ENCODE peak calls at places on chromosomes 7 and 10, in ten cellular contexts. One of them, this sample, is unnamed.

GRCh38 chr7:6917258-6917657 is 91.2 kb upstream of the CCZ1B start:
- DNase-seq in psoas muscle: no peak
- DNase-seq in stomach: no peak
- DNase-seq in brain microvascular endothelial cell: no peak
- DNase-seq in AG09319: no peak
- DNase-seq in epithelial cell of esophagus: no peak
- DNase-seq in fibroblast of lung: no peak
- DNase-seq in GM10248: no peak
- DNase-seq in omental fat pad: no peak
- DNase-seq in GM23338: no peak
- DNase-seq in this sample: no peak

GRCh38 chr10:117968354-117969182 is 78.2 kb downstream of the RAB11FIP2 start:
- DNase-seq in GM23338: no peak
- DNase-seq in stomach: no peak
- DNase-seq in GM10248: no peak
- DNase-seq in brain microvascular endothelial cell: no peak
- DNase-seq in epithelial cell of esophagus: no peak
- DNase-seq in fibroblast of lung: no peak
- DNase-seq in AG09319: no peak
- DNase-seq in omental fat pad: no peak
- DNase-seq in psoas muscle: no peak
- DNase-seq in this sample: no peak

GRCh38 chr10:75451927-75452326 is 20.5 kb downstream of the LRMDA start:
- DNase-seq in AG09319: no peak
- DNase-seq in GM10248: no peak
- DNase-seq in GM23338: peak; percentile 32
- DNase-seq in stomach: no peak
- DNase-seq in brain microvascular endothelial cell: no peak
- DNase-seq in omental fat pad: no peak
- DNase-seq in epithelial cell of esophagus: no peak
- DNase-seq in psoas muscle: no peak
- DNase-seq in fibroblast of lung: no peak
- DNase-seq in this sample: no peak

GRCh38 chr10:67912330-67912946 is 28.0 kb downstream of the SIRT1 start:
- DNase-seq in fibroblast of lung: peak; percentile 83
- DNase-seq in brain microvascular endothelial cell: peak; percentile 1
- DNase-seq in psoas muscle: no peak
- DNase-seq in GM10248: no peak
- DNase-seq in AG09319: no peak
- DNase-seq in epithelial cell of esophagus: no peak
- DNase-seq in GM23338: no peak
- DNase-seq in stomach: no peak
- DNase-seq in omental fat pad: no peak
- DNase-seq in this sample: no peak

GRCh38 chr7:131533151-131533559 is 23.3 kb downstream of the PODXL start:
- DNase-seq in GM23338: no peak
- DNase-seq in epithelial cell of esophagus: no peak
- DNase-seq in fibroblast of lung: no peak
- DNase-seq in psoas muscle: no peak
- DNase-seq in omental fat pad: no peak
- DNase-seq in GM10248: no peak
- DNase-seq in stomach: no peak
- DNase-seq in AG09319: no peak
- DNase-seq in brain microvascular endothelial cell: no peak
- DNase-seq in this sample: no peak

GRCh38 chr10:120517196-120517595 is 60.2 kb downstream of the PLPP4 start:
- DNase-seq in AG09319: no peak
- DNase-seq in omental fat pad: no peak
- DNase-seq in psoas muscle: no peak
- DNase-seq in GM10248: no peak
- DNase-seq in brain microvascular endothelial cell: no peak
- DNase-seq in GM23338: no peak
- DNase-seq in epithelial cell of esophagus: no peak
- DNase-seq in fibroblast of lung: no peak
- DNase-seq in stomach: no peak
- DNase-seq in this sample: no peak

GRCh38 chr7:149373089-149373488 is 87.8 kb downstream of the ZNF777 start:
- DNase-seq in omental fat pad: no peak
- DNase-seq in fibroblast of lung: no peak
- DNase-seq in GM10248: no peak
- DNase-seq in brain microvascular endothelial cell: no peak
- DNase-seq in epithelial cell of esophagus: no peak
- DNase-seq in AG09319: no peak
- DNase-seq in GM23338: no peak
- DNase-seq in stomach: no peak
- DNase-seq in psoas muscle: no peak
- DNase-seq in this sample: no peak

GRCh38 chr7:128427289-128427891 is 17.6 kb upstream of the IMPDH1 start:
- DNase-seq in AG09319: no peak
- DNase-seq in fibroblast of lung: peak; percentile 42
- DNase-seq in psoas muscle: no peak
- DNase-seq in omental fat pad: no peak
- DNase-seq in epithelial cell of esophagus: peak; percentile 64
- DNase-seq in GM10248: peak; percentile 51
- DNase-seq in stomach: peak; percentile 46
- DNase-seq in GM23338: peak; percentile 88
- DNase-seq in brain microvascular endothelial cell: peak; percentile 42
- DNase-seq in this sample: peak; percentile 50

GRCh38 chr7:116258734-116259133 is 48.4 kb downstream of the TES start:
- DNase-seq in GM23338: peak; percentile 71
- DNase-seq in brain microvascular endothelial cell: peak; percentile 40
- DNase-seq in omental fat pad: no peak
- DNase-seq in fibroblast of lung: peak; percentile 58
- DNase-seq in AG09319: peak; percentile 40
- DNase-seq in epithelial cell of esophagus: peak; percentile 73
- DNase-seq in psoas muscle: no peak
- DNase-seq in stomach: no peak
- DNase-seq in GM10248: peak; percentile 24
- DNase-seq in this sample: peak; percentile 44

GRCh38 chr10:20350509-20350908 is 534.3 kb downstream of the PLXDC2 start:
- DNase-seq in stomach: no peak
- DNase-seq in fibroblast of lung: no peak
- DNase-seq in psoas muscle: no peak
- DNase-seq in GM10248: no peak
- DNase-seq in GM23338: no peak
- DNase-seq in epithelial cell of esophagus: no peak
- DNase-seq in AG09319: no peak
- DNase-seq in brain microvascular endothelial cell: no peak
- DNase-seq in omental fat pad: no peak
- DNase-seq in this sample: no peak

GRCh38 chr10:77036993-77037734 is 600.4 kb downstream of the KCNMA1 start:
- DNase-seq in omental fat pad: no peak
- DNase-seq in epithelial cell of esophagus: peak; percentile 53
- DNase-seq in GM23338: peak; percentile 86
- DNase-seq in brain microvascular endothelial cell: no peak
- DNase-seq in fibroblast of lung: peak; percentile 22
- DNase-seq in AG09319: no peak
- DNase-seq in GM10248: peak; percentile 19
- DNase-seq in psoas muscle: no peak
- DNase-seq in stomach: no peak
- DNase-seq in this sample: no peak

GRCh38 chr7:24778543-24779282 is 21.4 kb upstream of the GSDME start:
- DNase-seq in epithelial cell of esophagus: peak; percentile 52
- DNase-seq in omental fat pad: no peak
- DNase-seq in AG09319: peak; percentile 81
- DNase-seq in stomach: no peak
- DNase-seq in GM10248: peak; percentile 42
- DNase-seq in brain microvascular endothelial cell: peak; percentile 85
- DNase-seq in psoas muscle: peak; percentile 77
- DNase-seq in GM23338: no peak
- DNase-seq in fibroblast of lung: peak; percentile 80
- DNase-seq in this sample: no peak

DNA sequence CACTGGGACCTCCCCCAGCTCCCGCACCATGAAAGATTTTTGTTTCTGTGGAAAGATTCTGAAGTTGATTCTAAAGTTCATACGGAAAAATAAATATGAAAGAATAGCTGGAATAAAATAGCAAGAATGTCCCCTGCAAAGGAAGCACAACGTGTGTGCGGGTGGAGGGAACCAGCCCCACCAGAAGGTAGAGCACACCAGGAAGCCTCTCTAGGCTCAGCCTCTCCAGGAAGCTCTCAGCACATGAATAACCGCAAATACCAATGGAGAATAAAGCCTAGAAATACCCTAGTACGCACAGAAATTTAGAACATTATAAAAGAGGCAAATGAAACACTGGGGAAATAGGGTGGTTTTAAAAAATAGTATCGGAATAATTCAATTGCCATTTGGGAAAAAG is 24.6 kb upstream of the FAM170B start:
- DNase-seq in stomach: no peak
- DNase-seq in epithelial cell of esophagus: no peak
- DNase-seq in psoas muscle: no peak
- DNase-seq in omental fat pad: no peak
- DNase-seq in GM23338: peak; percentile 50
- DNase-seq in AG09319: no peak
- DNase-seq in brain microvascular endothelial cell: no peak
- DNase-seq in fibroblast of lung: no peak
- DNase-seq in GM10248: no peak
- DNase-seq in this sample: no peak
- TF ChIP-seq CTCF in stomach: no peak
- TF ChIP-seq CTCF in epithelial cell of esophagus: no peak
- TF ChIP-seq CTCF in psoas muscle: no peak
- TF ChIP-seq CTCF in omental fat pad: no peak
- TF ChIP-seq CTCF in GM23338: no peak
- TF ChIP-seq CTCF in AG09319: no peak
- TF ChIP-seq CTCF in brain microvascular endothelial cell: no peak
- TF ChIP-seq CTCF in fibroblast of lung: no peak
- TF ChIP-seq CTCF in GM10248: no peak
- TF ChIP-seq CTCF in this sample: no peak

DNA sequence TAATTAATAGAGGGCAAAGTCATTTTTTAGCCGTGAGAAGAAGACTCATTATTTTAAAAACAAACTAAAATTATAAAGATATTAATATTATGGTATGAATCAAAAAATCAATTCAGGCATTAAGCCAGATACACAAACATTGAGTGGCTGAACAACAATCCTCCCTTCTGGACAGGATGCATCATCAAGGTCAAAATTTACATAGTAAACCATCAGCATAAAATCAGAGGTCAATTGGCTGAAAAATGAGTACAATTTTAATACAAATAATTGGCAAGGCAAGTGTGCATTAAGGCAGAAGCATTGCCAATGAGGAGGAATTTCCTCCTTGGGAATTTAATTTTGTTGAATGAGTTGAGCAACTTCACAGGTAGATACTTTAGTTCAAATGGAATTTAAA is 108.2 kb downstream of the PCLO start:
- DNase-seq in fibroblast of lung: no peak
- DNase-seq in AG09319: no peak
- DNase-seq in stomach: no peak
- DNase-seq in GM10248: no peak
- DNase-seq in psoas muscle: no peak
- DNase-seq in brain microvascular endothelial cell: no peak
- DNase-seq in GM23338: no peak
- DNase-seq in epithelial cell of esophagus: no peak
- DNase-seq in omental fat pad: no peak
- DNase-seq in this sample: no peak
- TF ChIP-seq CTCF in fibroblast of lung: no peak
- TF ChIP-seq CTCF in AG09319: no peak
- TF ChIP-seq CTCF in stomach: no peak
- TF ChIP-seq CTCF in GM10248: no peak
- TF ChIP-seq CTCF in psoas muscle: no peak
- TF ChIP-seq CTCF in brain microvascular endothelial cell: no peak
- TF ChIP-seq CTCF in GM23338: no peak
- TF ChIP-seq CTCF in epithelial cell of esophagus: no peak
- TF ChIP-seq CTCF in omental fat pad: no peak
- TF ChIP-seq CTCF in this sample: no peak

GRCh38 chr10:32271617-32272016 is 75.3 kb downstream of the EPC1 start:
- DNase-seq in stomach: no peak
- DNase-seq in GM10248: no peak
- DNase-seq in omental fat pad: no peak
- DNase-seq in AG09319: no peak
- DNase-seq in GM23338: no peak
- DNase-seq in epithelial cell of esophagus: peak; percentile 87
- DNase-seq in fibroblast of lung: peak; percentile 64
- DNase-seq in psoas muscle: no peak
- DNase-seq in brain microvascular endothelial cell: peak; percentile 46
- DNase-seq in this sample: no peak
- TF ChIP-seq CTCF in stomach: no peak
- TF ChIP-seq CTCF in GM10248: no peak
- TF ChIP-seq CTCF in omental fat pad: no peak
- TF ChIP-seq CTCF in AG09319: no peak
- TF ChIP-seq CTCF in GM23338: no peak
- TF ChIP-seq CTCF in epithelial cell of esophagus: no peak
- TF ChIP-seq CTCF in fibroblast of lung: no peak
- TF ChIP-seq CTCF in psoas muscle: no peak
- TF ChIP-seq CTCF in brain microvascular endothelial cell: no peak
- TF ChIP-seq CTCF in this sample: no peak

DNA sequence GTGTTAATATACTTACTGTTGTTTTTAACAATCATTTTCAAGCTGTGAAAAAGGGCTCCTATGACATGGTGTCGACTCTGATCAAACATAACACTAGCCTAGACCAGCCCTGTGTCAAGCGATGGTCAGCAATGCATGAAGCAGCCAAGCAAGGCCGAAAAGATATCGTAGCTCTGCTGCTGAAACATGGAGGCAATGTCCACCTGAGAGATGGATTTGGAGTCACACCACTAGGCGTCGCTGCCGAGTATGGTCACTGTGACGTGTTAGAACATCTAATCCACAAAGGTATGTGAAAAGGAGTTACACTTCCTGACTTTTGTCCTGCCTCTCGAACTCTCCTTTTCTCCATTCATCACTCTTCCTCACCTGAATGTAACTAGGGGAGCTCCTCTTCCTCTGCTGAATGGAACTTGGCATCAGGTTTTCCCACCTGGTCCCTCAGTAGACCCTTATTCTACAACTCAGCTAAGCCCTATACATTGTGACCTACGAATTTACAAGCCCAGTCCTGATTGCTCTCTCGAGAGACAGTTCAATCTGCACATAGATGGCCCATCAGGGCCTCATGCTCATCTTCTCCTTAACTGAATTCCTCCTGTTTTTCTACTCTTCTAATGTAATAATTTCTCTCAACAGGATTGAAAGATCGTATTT is 23.0 kb downstream of the ASB15 start:
- DNase-seq in epithelial cell of esophagus: peak; percentile 63
- DNase-seq in omental fat pad: peak; percentile 51
- DNase-seq in stomach: peak; percentile 66
- DNase-seq in fibroblast of lung: no peak
- DNase-seq in AG09319: no peak
- DNase-seq in GM23338: peak; percentile 80
- DNase-seq in GM10248: peak; percentile 63
- DNase-seq in brain microvascular endothelial cell: no peak
- DNase-seq in psoas muscle: no peak
- DNase-seq in this sample: peak; percentile 87
- TF ChIP-seq CTCF in epithelial cell of esophagus: peak; percentile 62
- TF ChIP-seq CTCF in omental fat pad: no peak
- TF ChIP-seq CTCF in stomach: no peak
- TF ChIP-seq CTCF in fibroblast of lung: peak; percentile 20
- TF ChIP-seq CTCF in AG09319: peak; percentile 38
- TF ChIP-seq CTCF in GM23338: peak; percentile 88
- TF ChIP-seq CTCF in GM10248: peak; percentile 81
- TF ChIP-seq CTCF in brain microvascular endothelial cell: peak; percentile 74
- TF ChIP-seq CTCF in psoas muscle: peak; percentile 54
- TF ChIP-seq CTCF in this sample: peak; percentile 66